ENCODE peak calls at places on chromosomes 6 and 20, in eight cellular contexts. M is activated gamma-delta T cell; L is HTR-8/SVneo; U is activated CD4-positive, alpha-beta T cell treated with anti-CD3 and anti-CD28 coated beads, Interleukin-2, amount 10 ng/mL, durations not matched to agents 7 days and 5 days; W is HepG2; A is stimulated activated CD8-positive, alpha-beta memory T cell treated with anti-CD3 and anti-CD28 coated beads, Interleukin-15, amount 100 ng/mL, for 4 hours; H is type B pancreatic cell; I is fibroblast of lung. X is an unnamed sample.

GRCh38 chr20:16732506-16733152 is 2.8 kb downstream of the SNRPB2 start:
- DNase-seq in A (no peak), W (no peak), H (no peak), I (no peak), M (no peak), L (no peak), U (peak), X (no peak)

GRCh38 chr6:13764996-13765395 is 49.4 kb downstream of the MCUR1 start:
- DNase-seq in H (no peak), M (no peak), I (no peak), W (no peak), U (no peak), L (no peak), A (no peak), X (no peak)

GRCh38 chr6:52491203-52492069 is 71.3 kb downstream of the EFHC1 start:
- DNase-seq in A (no peak), H (no peak), M (no peak), U (no peak), W (no peak), I (peak), L (no peak), X (no peak)

GRCh38 chr20:63124782-63125580 is 91.0 kb downstream of the YTHDF1 start:
- DNase-seq in L (no peak), I (no peak), M (no peak), A (no peak), U (no peak), H (peak), W (no peak), X (no peak)

GRCh38 chr6:159047896-159048685 is 3.3 kb upstream of the TAGAP start:
- DNase-seq in I (no peak), A (no peak), H (peak), L (no peak), U (no peak), M (no peak), W (no peak), X (no peak)

GRCh38 chr20:49969234-49969633 is 13.5 kb upstream of the SNAI1 start:
- DNase-seq in L (no peak), A (no peak), U (no peak), I (no peak), H (no peak), W (no peak), M (no peak), X (no peak)

GRCh38 chr6:169899481-169900145 is 148.2 kb downstream of the ERMARD start:
- DNase-seq in H (peak), M (no peak), I (no peak), U (no peak), W (no peak), A (no peak), L (no peak), X (no peak)

GRCh38 chr20:50537546-50538201 is 27.5 kb downstream of the PTPN1 start:
- DNase-seq in I (no peak), W (no peak), M (no peak), U (no peak), L (no peak), H (no peak), A (no peak), X (no peak)

GRCh38 chr6:143187173-143187908 is 126.7 kb downstream of the AIG1 start:
- DNase-seq in H (no peak), W (no peak), L (no peak), M (no peak), A (no peak), I (peak), U (no peak), X (peak)

GRCh38 chr20:14009206-14009605 is 13.9 kb downstream of the MACROD2 start:
- DNase-seq in A (no peak), L (no peak), U (no peak), M (no peak), H (no peak), I (no peak), W (no peak), X (no peak)

GRCh38 chr6:45946352-45946751 is 69.3 kb downstream of the CLIC5 start:
- DNase-seq in U (no peak), I (peak), A (no peak), L (no peak), M (no peak), W (peak), H (no peak), X (peak)

GRCh38 chr6:73800997-73801396 is 105.0 kb downstream of the CD109 start:
- DNase-seq in W (no peak), A (no peak), U (no peak), M (no peak), L (no peak), H (no peak), I (no peak), X (no peak)

GRCh38 chr20:63206878-63207277 is 9.1 kb downstream of the YTHDF1 start:
- DNase-seq in M (no peak), L (no peak), W (no peak), I (no peak), H (no peak), A (no peak), U (no peak), X (peak)

GRCh38 chr6:11121851-11122250 is 10.3 kb upstream of the ERVFRD-1 start:
- DNase-seq in A (no peak), M (no peak), H (no peak), I (no peak), W (no peak), L (no peak), U (no peak), X (peak)

GRCh38 chr20:31698803-31699718 is 23.6 kb downstream of the BCL2L1 start:
- DNase-seq in A (no peak), U (peak), H (no peak), W (peak), M (no peak), L (peak), I (peak), X (peak)

GRCh38 chr20:32207626-32208498 is at the start of the genes PLAGL2 and POFUT1:
- DNase-seq in I (peak), L (peak), H (peak), A (peak), M (peak), U (peak), W (peak), X (peak)

GRCh38 chr6:113813207-113813606 is 43.9 kb upstream of the MARCKS start:
- DNase-seq in A (no peak), H (no peak), M (no peak), W (no peak), L (peak), U (no peak), I (peak), X (peak)

GRCh38 chr6:149166747-149167146 is 150.8 kb upstream of the TAB2 start:
- DNase-seq in U (no peak), W (no peak), I (peak), L (no peak), M (no peak), H (no peak), A (no peak), X (peak)

GRCh38 chr6:105675715-105676397 is 273.0 kb upstream of the PREP start:
- DNase-seq in M (no peak), A (no peak), W (no peak), L (peak), U (no peak), H (no peak), I (peak), X (peak)

GRCh38 chr6:43673444-43674063 is 14.0 kb downstream of the MRPS18A start:
- DNase-seq in L (no peak), M (no peak), H (no peak), I (peak), A (no peak), W (no peak), U (no peak), X (no peak)

GRCh38 chr6:20251525-20251924 is 39.3 kb upstream of the MBOAT1 start:
- DNase-seq in I (no peak), U (no peak), L (no peak), M (no peak), A (no peak), W (no peak), H (no peak), X (no peak)

GRCh38 chr20:2713285-2713684 is 20.7 kb downstream of the EBF4 start:
- DNase-seq in W (peak), L (no peak), M (no peak), U (no peak), I (no peak), H (no peak), A (no peak), X (no peak)

GRCh38 chr6:135183532-135184440 is 2.7 kb downstream of the MYB start:
- DNase-seq in L (peak), I (peak), U (peak), W (peak), M (peak), A (no peak), H (no peak), X (no peak)

X was measured in astrocyte of the cerebellum.